ENCODE peak calls at places on chromosomes 3 and 15, in seven cellular contexts. K is H1, U is stomach, R is HCT116, Y is esophagus muscularis mucosa, X is upper lobe of left lung, B is transverse colon. D is an unnamed sample. For H3K9me3, the result is how much of the 10 kb centered on the place peaks cover.

GRCh38 chr3:196178993-196179379 is 32.2 kb downstream of the ZDHHC19 start:
- DNase-seq in Y (no peak), B (no peak), R (no peak), U (no peak), K (no peak), X (no peak), D (no peak)

GRCh38 chr3:179272385-179272784 is 21.5 kb upstream of the KCNMB3 start:
- DNase-seq in X (no peak), U (no peak), Y (no peak), B (no peak), K (no peak), R (peak), D (no peak)

GRCh38 chr3:45267097-45267496 is 41.0 kb upstream of the TMEM158 start:
- DNase-seq in X (no peak), Y (no peak), R (no peak), U (no peak), B (no peak), K (no peak), D (no peak)

GRCh38 chr15:86644319-86644718 is 564.6 kb downstream of the AGBL1 start:
- DNase-seq in B (no peak), K (no peak), X (no peak), U (no peak), R (no peak), Y (no peak), D (no peak)

GRCh38 chr15:25734680-25735355 is 128.3 kb downstream of the ATP10A start:
- DNase-seq in U (no peak), R (no peak), X (peak), B (no peak), K (no peak), Y (no peak), D (peak)

GRCh38 chr15:37891754-37892368 is 42.6 kb upstream of the TMCO5A start:
- DNase-seq in B (no peak), Y (no peak), K (no peak), U (no peak), X (no peak), R (peak), D (no peak)

GRCh38 chr3:118910332-118910731 is 124.3 kb downstream of the IGSF11 start:
- DNase-seq in X (no peak), Y (no peak), U (no peak), R (no peak), K (no peak), B (no peak), D (no peak)

GRCh38 chr3:155110996-155111901 is 31.1 kb downstream of the MME start:
- DNase-seq in U (no peak), X (no peak), Y (no peak), R (peak), B (no peak), K (no peak), D (no peak)

GRCh38 chr15:29612096-29612495 is 210.2 kb downstream of the TJP1 start:
- DNase-seq in Y (no peak), K (no peak), R (no peak), U (no peak), B (no peak), X (no peak), D (no peak)

GRCh38 chr3:82329300-82329699 is 567.9 kb upstream of the GBE1 start:
- DNase-seq in U (no peak), B (no peak), Y (no peak), X (no peak), K (no peak), R (no peak), D (no peak)

GRCh38 chr3:130820976-130821375 is 72.9 kb upstream of the ATP2C1 start:
- DNase-seq in R (peak), X (no peak), B (no peak), K (no peak), U (no peak), Y (no peak), D (no peak)

GRCh38 chr15:49865925-49866757 is 245.3 kb downstream of the DTWD1 start:
- DNase-seq in R (no peak), B (no peak), U (no peak), K (no peak), X (no peak), Y (peak), D (no peak)

GRCh38 chr15:81312790-81313543 is 11.0 kb downstream of the STARD5 start:
- DNase-seq in R (peak), Y (peak), B (peak), U (peak), K (no peak), X (peak), D (peak)

GRCh38 chr3:112200317-112200666 is 67.2 kb upstream of the GCSAM start:
- DNase-seq in R (no peak), K (no peak), X (no peak), B (no peak), U (no peak), Y (no peak), D (no peak)

GRCh38 chr15:74442604-74443003 is 8.8 kb upstream of the SEMA7A start:
- DNase-seq in U (no peak), Y (no peak), K (no peak), R (no peak), B (no peak), X (no peak), D (peak)

GRCh38 chr3:158382479-158382878 is 188.5 kb upstream of the MLF1 start:
- DNase-seq in Y (no peak), R (no peak), B (no peak), K (no peak), U (no peak), X (no peak), D (no peak)

GRCh38 chr3:26108846-26109489 is 319.1 kb downstream of the OXSM start:
- DNase-seq in K (no peak), R (no peak), X (no peak), U (no peak), B (no peak), Y (no peak), D (no peak)

GRCh38 chr3:26118165-26118564 is 328.3 kb downstream of the OXSM start:
- DNase-seq in U (no peak), Y (no peak), K (peak), R (no peak), X (no peak), B (no peak), D (no peak)

GRCh38 chr3:26114851-26115250 is 325.0 kb downstream of the OXSM start:
- DNase-seq in Y (no peak), U (no peak), R (no peak), K (no peak), B (no peak), X (no peak), D (no peak)
- H3K9me3 ChIP-seq in Y (under half), U (under half), R (under half), K (under half), B (under half), X (under half), D (under half)

DNA sequence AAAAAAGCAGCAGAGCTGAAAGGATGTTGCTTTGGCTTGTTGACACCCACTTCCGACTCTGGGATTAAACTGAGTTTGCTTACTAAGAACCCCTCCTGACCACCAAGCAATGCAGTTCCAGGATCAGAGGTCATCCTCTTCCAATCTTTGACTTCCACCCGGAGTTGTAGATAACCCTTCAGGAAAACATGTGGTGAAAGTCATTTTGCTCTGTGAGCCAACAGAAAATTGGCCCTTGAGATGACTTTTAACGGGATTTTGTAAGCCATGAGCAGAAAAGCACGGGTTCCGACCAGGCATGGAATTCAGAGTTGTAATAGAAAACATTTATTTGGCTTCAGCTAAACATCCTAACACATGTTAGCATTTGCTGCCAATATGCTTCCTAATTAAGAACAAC is 171.6 kb upstream of the NR2F2 start:
- DNase-seq in U (no peak), K (no peak), R (no peak), Y (no peak), B (no peak), X (no peak), D (no peak)
- TF ChIP-seq POLR2AphosphoS5 in U (no peak), K (no peak), R (no peak), Y (peak), B (no peak), X (no peak), D (peak)

DNA sequence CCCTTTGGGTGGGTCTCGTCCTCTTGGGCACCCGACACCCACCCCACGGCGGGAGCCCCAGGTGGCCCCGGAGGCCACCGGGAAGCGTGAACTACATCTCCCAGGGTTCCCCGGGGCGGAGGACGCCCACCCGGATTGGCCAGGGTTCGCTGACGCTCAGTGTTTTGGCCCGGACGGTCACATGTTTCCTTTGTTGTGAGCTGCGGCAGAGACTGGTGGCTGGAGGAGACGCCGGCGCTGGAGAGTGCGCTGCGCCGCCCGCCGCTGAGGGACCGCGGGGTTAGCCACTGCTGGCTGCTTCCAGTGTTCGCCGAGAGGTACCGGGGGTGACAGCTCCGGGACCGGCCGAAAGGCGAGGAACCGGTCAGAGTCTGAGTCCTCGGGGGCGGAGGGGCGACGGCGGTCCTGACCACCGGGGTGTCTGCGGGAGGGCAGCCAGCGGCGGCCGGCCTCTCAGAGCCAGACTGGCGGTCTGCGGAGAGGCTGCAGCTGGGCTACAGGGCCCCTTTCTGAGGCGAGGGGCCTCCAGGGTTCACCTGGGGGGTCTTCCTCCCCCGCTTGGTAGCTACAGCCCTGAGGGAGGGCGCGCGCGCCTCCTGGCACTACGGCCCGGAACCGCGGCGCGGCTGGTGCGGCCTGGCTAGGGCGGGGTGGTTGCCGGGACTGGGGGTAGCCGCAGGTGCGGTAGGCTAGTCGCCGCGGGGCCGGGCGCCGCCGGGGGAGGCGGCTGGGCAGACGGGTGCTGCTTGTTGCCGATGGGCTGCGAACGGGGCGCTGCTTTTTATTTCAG is at the start of gene KLHL24:
- DNase-seq in B (peak), Y (peak), X (peak), U (peak), R (peak), K (peak), D (peak)
- TF ChIP-seq CTCF in B (no peak), Y (peak), X (no peak), U (no peak), R (no peak), K (no peak), D (peak)

DNA sequence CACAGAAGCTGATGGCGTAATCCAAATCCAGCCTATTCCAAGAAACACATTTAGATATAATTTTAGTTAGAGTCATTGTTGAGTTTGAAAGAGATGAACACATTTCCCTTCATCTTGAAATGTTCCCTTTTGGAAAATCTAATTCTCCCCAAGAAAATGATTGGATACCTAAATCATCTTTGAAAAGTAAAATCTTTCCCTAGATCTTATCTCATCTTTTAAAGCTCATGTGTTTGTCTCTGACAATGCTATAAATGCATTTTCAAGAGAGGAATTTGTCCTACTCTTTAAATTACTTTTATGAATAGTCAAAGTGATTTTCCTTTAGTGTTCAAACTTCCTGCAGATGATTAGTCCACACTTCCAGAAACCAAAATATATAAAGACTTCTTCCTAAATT is 82.6 kb upstream of the CNTN6 start:
- DNase-seq in Y (no peak), U (no peak), K (no peak), R (no peak), B (no peak), X (no peak), D (no peak)
- H3K9me3 ChIP-seq in Y (under half), U (under half), K (under half), R (under half), B (under half), X (under half), D (under half)